ENCODE peak calls at places on chromosomes 12 and 14, in four cellular contexts. C is HepG2, K is endothelial cell of umbilical vein, G is neural progenitor cell. V is an unnamed sample.

GRCh38 chr14:71290960-71291466 is 383.8 kb downstream of the PCNX1 start:
- DNase-seq in C (peak; percentile 31), K (peak; percentile 85), G (no peak), V (peak; percentile 11)

GRCh38 chr12:93714382-93714781 is 37.2 kb downstream of the CRADD start:
- DNase-seq in C (no peak), K (no peak), G (peak; percentile 65), V (no peak)

GRCh38 chr12:69519871-69520270 is 49.7 kb downstream of the FRS2 start:
- DNase-seq in C (no peak), K (no peak), G (no peak), V (no peak)

GRCh38 chr12:54413284-54414190 is 5.5 kb downstream of the ITGA5 start:
- DNase-seq in C (no peak), K (peak; percentile 85), G (no peak), V (peak; percentile 94)

GRCh38 chr12:132510746-132511477 is 21.0 kb downstream of the FBRSL1 start:
- DNase-seq in C (no peak), K (no peak), G (no peak), V (no peak)

GRCh38 chr12:39296496-39296895 is 146.4 kb downstream of the KIF21A start:
- DNase-seq in C (no peak), K (no peak), G (no peak), V (no peak)

GRCh38 chr12:68638721-68639395 is 28.2 kb downstream of the RAP1B start:
- DNase-seq in C (no peak), K (no peak), G (no peak), V (no peak)

GRCh38 chr12:77847665-77848431 is 17.2 kb downstream of the NAV3 start:
- DNase-seq in C (no peak), K (peak; percentile 90), G (no peak), V (no peak)

GRCh38 chr12:93100610-93101009 is 171.5 kb upstream of the EEA1 start:
- DNase-seq in C (no peak), K (no peak), G (peak; percentile 9), V (no peak)

GRCh38 chr12:128940974-128941373 is 87.7 kb downstream of the GLT1D1 start:
- DNase-seq in C (no peak), K (no peak), G (no peak), V (no peak)

GRCh38 chr12:29223431-29223830 is 74.4 kb downstream of the FAR2 start:
- DNase-seq in C (no peak), K (no peak), G (no peak), V (no peak)

GRCh38 chr14:37369446-37369845 is 171.7 kb downstream of the MIPOL1 start:
- DNase-seq in C (peak; percentile 34), K (no peak), G (no peak), V (no peak)

GRCh38 chr12:95411466-95411865 is 62.5 kb upstream of the METAP2 start:
- DNase-seq in C (peak; percentile 8), K (no peak), G (no peak), V (no peak)

GRCh38 chr14:64736271-64737131 is 32.3 kb downstream of the PLEKHG3 start:
- DNase-seq in C (peak; percentile 43), K (no peak), G (no peak), V (no peak)

GRCh38 chr12:12925383-12925782 is 26.6 kb downstream of the GPRC5D start:
- DNase-seq in C (no peak), K (no peak), G (no peak), V (no peak)

GRCh38 chr14:86574778-86575129 is 1044.8 kb downstream of the FLRT2 start:
- DNase-seq in C (no peak), K (no peak), G (no peak), V (no peak)

GRCh38 chr12:7155471-7156034 is 25.4 kb downstream of the CLSTN3 start:
- DNase-seq in C (no peak), K (no peak), G (no peak), V (no peak)

GRCh38 chr14:84152452-84152851 is 1377.5 kb upstream of the FLRT2 start:
- DNase-seq in C (no peak), K (no peak), G (no peak), V (no peak)

GRCh38 chr12:57528831-57529555 is 6.4 kb downstream of the MBD6 start:
- DNase-seq in C (no peak), K (no peak), G (no peak), V (no peak)

GRCh38 chr12:60279224-60279623 is 683.4 kb downstream of the SLC16A7 start:
- DNase-seq in C (no peak), K (peak; percentile 88), G (no peak), V (no peak)

GRCh38 chr14:59629384-59630158 is 53.0 kb upstream of the CCDC175 start:
- DNase-seq in C (no peak), K (no peak), G (no peak), V (no peak)

GRCh38 chr12:54967461-54967860 is 17.1 kb downstream of the TESPA1 start:
- DNase-seq in C (no peak), K (peak; percentile 36), G (no peak), V (peak; percentile 52)

GRCh38 chr12:113368331-113368730 is 9.9 kb downstream of the PLBD2 start:
- DNase-seq in C (no peak), K (no peak), G (no peak), V (no peak)

GRCh38 chr12:106205208-106206069 is 42.4 kb downstream of the CKAP4 start:
- DNase-seq in C (peak; percentile 20), K (no peak), G (peak; percentile 24), V (no peak)

GRCh38 chr12:19912996-19913395 is 455.3 kb upstream of the PDE3A start:
- DNase-seq in C (peak; percentile 52), K (no peak), G (peak; percentile 8), V (no peak)

GRCh38 chr12:50401383-50402155 is 884 bp downstream of the LARP4 start:
- DNase-seq in C (no peak), K (peak; percentile 71), G (peak; percentile 59), V (no peak)

GRCh38 chr12:3428631-3429030 is 62.4 kb upstream of the PRMT8 start:
- DNase-seq in C (no peak), K (no peak), G (no peak), V (no peak)

GRCh38 chr14:38404100-38404541 is 148.2 kb upstream of the CLEC14A start:
- DNase-seq in C (no peak), K (peak; percentile 84), G (no peak), V (no peak)

GRCh38 chr14:73937012-73937411 is 12.9 kb downstream of the FAM161B start:
- DNase-seq in C (no peak), K (no peak), G (no peak), V (no peak)

DNA sequence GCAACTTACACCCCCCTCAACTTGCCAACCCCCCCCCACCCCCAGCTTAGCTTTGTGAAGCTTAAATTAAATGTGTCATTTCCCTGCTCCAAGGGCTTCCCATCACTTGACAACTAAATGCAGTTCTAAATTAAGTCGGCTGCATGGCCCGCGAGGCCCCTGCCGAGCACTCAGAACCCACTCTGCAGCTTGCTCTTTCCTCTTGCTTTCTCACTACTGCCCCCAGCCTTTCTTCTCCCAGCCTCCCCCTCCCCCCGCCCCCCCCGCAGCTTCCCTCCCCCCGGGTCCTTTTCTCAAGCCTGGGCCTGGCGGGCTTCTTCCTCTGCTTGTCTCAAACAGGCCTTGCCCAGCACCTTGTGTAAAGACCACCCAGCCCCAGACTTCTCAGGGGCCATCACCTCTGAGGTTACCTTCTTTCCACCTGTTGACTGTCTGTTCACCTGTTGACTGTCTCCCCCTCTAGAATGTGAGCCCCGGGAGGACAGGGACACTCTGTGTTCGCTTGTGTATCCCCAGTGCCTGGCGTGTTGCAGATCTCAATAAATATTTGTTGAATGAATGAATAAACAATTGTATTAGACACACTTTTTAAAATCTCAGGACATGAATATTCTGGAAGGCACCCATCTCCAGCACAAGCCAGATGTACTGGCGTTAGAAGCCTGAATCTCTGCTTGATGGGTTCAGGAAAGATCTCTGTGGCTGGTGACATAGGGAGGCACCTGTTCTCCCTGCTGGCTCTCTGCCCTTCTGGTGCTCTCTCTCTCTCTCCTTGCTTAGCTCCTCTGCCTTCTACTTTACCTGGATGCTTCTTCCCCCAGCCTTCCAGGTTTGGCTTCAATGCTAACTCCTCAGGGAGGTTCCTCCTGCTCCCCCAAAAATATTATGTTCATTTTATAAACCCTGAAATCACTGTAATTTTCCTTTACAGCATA is 1.2 kb downstream of the CYP46A1 start:
- DNase-seq in C (no peak), K (no peak), G (peak; percentile 44), V (no peak)
- H3K4me3 ChIP-seq in C (no peak overlapping the region), K (no peak overlapping the region), G (peak overlapping the region; percentile 81), V (no peak overlapping the region)

GRCh38 chr12:109469516-109469915 is 7.6 kb downstream of the KCTD10 start:
- DNase-seq in C (no peak), K (no peak), G (no peak), V (no peak)

GRCh38 chr12:109467978-109468676 is 9.0 kb downstream of the KCTD10 start:
- DNase-seq in C (no peak), K (no peak), G (no peak), V (no peak)

GRCh38 chr12:109464642-109465351 is 12.3 kb downstream of the KCTD10 start:
- DNase-seq in C (no peak), K (peak; percentile 36), G (no peak), V (no peak)

GRCh38 chr12:109466305-109466704 is 10.8 kb downstream of the KCTD10 start:
- DNase-seq in C (no peak), K (no peak), G (no peak), V (no peak)

DNA sequence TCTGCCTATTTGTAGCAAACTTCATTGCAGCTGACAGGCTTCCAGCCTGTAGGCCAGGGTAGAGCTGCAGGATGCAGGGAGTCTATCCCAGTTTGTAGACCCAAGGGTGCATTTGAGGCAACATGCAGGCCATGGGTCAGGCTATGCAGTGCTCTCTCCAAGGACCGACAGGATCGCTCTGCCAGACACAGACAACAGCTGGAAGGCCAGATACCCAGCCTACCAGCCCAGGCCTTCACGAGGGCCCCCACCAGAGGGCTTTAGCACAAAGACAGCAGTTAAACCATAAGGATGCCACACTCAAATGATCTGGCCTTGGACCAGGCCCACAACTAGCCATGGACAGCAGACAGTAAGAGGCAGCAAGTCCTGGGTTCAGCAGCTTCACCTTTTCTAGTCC is 10.3 kb downstream of the KCTD10 start:
- DNase-seq in C (no peak), K (no peak), G (no peak), V (no peak)
- H4K20me1 ChIP-seq in C (no peaks in the 10 kb centered on the region), K (peaks cover 3% of the 10 kb centered on the region), G (peaks cover 90% of the 10 kb centered on the region), V (peaks cover 72% of the 10 kb centered on the region)

GRCh38 chr12:1827806-1828805 is 7.7 kb downstream of the LRTM2 start:
- DNase-seq in C (no peak), K (no peak), G (no peak), V (no peak)
- TF ChIP-seq EZH2 in C (no peak), K (no peak), G (no peak), V (no peak)

DNA sequence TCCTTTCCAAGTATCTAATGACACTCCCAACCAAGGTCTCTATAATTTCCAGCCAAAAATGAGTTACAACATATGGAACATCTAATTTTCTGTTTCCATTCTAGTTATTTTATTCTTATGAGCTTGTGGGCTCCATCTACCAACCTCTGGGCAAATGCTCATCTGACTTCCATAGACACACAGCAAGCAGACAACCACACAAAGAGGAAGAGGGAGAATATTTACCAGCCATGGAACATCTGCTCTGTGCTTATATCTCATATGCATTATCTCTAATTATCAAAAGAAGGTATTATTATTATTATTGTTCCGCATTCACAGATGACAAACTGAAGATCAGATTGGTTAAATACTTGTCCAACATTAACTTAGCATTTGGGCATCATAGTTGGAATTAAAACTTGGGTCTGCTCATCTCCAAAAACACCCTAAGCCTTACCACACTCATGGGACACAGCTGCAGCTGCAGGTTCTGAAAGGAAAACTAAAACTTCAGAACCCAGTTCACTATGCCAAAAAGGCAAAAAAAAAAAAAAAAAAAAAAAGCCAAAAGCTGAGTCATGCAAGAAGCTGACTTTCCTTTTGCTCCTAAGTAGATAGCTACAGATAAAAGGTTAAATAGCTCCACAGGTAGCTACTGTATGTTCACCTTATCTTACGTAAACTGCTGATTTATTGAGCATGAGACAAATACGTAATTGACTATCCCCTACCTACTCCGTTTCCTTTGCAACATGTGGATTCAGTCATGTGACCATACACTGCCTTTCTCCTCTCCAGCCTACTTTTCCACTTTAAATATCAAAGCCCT is 23.6 kb upstream of the TCL1B start:
- DNase-seq in C (no peak), K (no peak), G (no peak), V (no peak)
- H3K4me3 ChIP-seq in C (no peak overlapping the region), K (no peak overlapping the region), G (no peak overlapping the region), V (no peak overlapping the region)

V was measured in DND-41.